ENCODE peak calls at places on chromosomes 6 and 20, in six cellular contexts. N, Q, K, X, W and Y are unnamed samples.

GRCh38 chr6:44942201-44942600 is 385.9 kb upstream of the RUNX2 start:
- DNase-seq in W (no peak), X (no peak), K (no peak), N (no peak), Q (no peak), Y (no peak)

GRCh38 chr20:33431797-33432381 is 11.7 kb downstream of the SNTA1 start:
- DNase-seq in X (no peak), N (no peak), Q (no peak), K (no peak), W (no peak), Y (no peak)

GRCh38 chr6:74741608-74742007 is 464.2 kb downstream of the COL12A1 start:
- DNase-seq in W (no peak), N (no peak), K (no peak), Q (no peak), X (no peak), Y (no peak)

GRCh38 chr6:33717857-33718552 is 6.5 kb upstream of the UQCC2 start:
- DNase-seq in X (no peak), N (no peak), Q (no peak), W (no peak), K (no peak), Y (no peak)

GRCh38 chr6:144151010-144151727 is 852 bp downstream of the STX11 start:
- DNase-seq in X (peak; percentile 49), K (no peak), W (peak; percentile 14), N (peak; percentile 53), Q (peak; percentile 74), Y (no peak)

GRCh38 chr20:13283869-13284268 is 62.8 kb downstream of the ISM1 start:
- DNase-seq in K (no peak), X (no peak), Q (no peak), N (no peak), W (no peak), Y (no peak)

GRCh38 chr20:46523696-46524328 is 10.5 kb upstream of the ZNF334 start:
- DNase-seq in N (no peak), Q (no peak), K (peak; percentile 17), W (no peak), X (peak; percentile 51), Y (no peak)

GRCh38 chr6:159969204-159969912 is 476 bp downstream of the IGF2R start:
- DNase-seq in N (no peak), K (peak; percentile 17), Q (no peak), X (no peak), W (peak; percentile 58), Y (peak; percentile 8)

GRCh38 chr6:139820191-139820590 is 445.7 kb upstream of the CITED2 start:
- DNase-seq in Q (no peak), N (no peak), W (peak; percentile 79), X (no peak), K (peak; percentile 81), Y (peak; percentile 65)

GRCh38 chr6:24306038-24306437 is 51.8 kb downstream of the DCDC2 start:
- DNase-seq in W (no peak), N (no peak), X (no peak), K (no peak), Q (no peak), Y (no peak)

GRCh38 chr6:38725414-38726183 is 10.5 kb downstream of the DNAH8 start:
- DNase-seq in N (no peak), K (no peak), Q (no peak), W (no peak), X (peak; percentile 59), Y (no peak)

GRCh38 chr6:136173519-136174507 is 76.3 kb downstream of the MTFR2 start:
- DNase-seq in N (peak; percentile 39), X (no peak), K (peak; percentile 96), W (no peak), Q (no peak), Y (no peak)

GRCh38 chr20:6094038-6094437 is 28.8 kb downstream of the FERMT1 start:
- DNase-seq in K (no peak), Q (no peak), N (no peak), X (no peak), W (no peak), Y (no peak)

GRCh38 chr6:73231986-73232391 is 6.7 kb upstream of the KHDC1L start:
- DNase-seq in X (peak; percentile 48), Q (no peak), K (no peak), N (no peak), W (no peak), Y (no peak)

GRCh38 chr6:125924169-125924568 is 32.4 kb upstream of the HINT3 start:
- DNase-seq in N (no peak), Q (no peak), X (no peak), W (no peak), K (no peak), Y (peak; percentile 60)

GRCh38 chr6:114084327-114084890 is 113.5 kb upstream of the HDAC2 start:
- DNase-seq in Q (no peak), W (peak; percentile 78), X (no peak), K (no peak), N (no peak), Y (peak; percentile 5)

GRCh38 chr20:33554914-33555420 is 65.1 kb downstream of the CBFA2T2 start:
- DNase-seq in X (peak; percentile 98), Q (peak; percentile 79), W (peak; percentile 96), N (no peak), K (peak; percentile 99), Y (peak; percentile 94)

GRCh38 chr6:35757461-35758123 is 18.8 kb upstream of the CLPSL2 start:
- DNase-seq in Q (peak; percentile 63), N (no peak), K (peak; percentile 28), X (no peak), W (peak; percentile 37), Y (peak; percentile 21)

GRCh38 chr20:51500936-51501335 is 41.6 kb downstream of the NFATC2 start:
- DNase-seq in N (no peak), Q (no peak), X (no peak), K (no peak), W (no peak), Y (no peak)

GRCh38 chr20:57308451-57309410 is 20.9 kb upstream of the SPO11 start:
- DNase-seq in N (no peak), W (no peak), Q (no peak), K (no peak), X (no peak), Y (no peak)

GRCh38 chr6:110179406-110180227 is at the start of gene WASF1:
- DNase-seq in W (peak; percentile 99), N (peak; percentile 92), Q (peak; percentile 92), K (peak; percentile 98), X (peak; percentile 95), Y (peak; percentile 97)

GRCh38 chr20:23143098-23143497 is 57.0 kb upstream of the CD93 start:
- DNase-seq in W (peak; percentile 79), K (peak; percentile 85), X (no peak), N (no peak), Q (no peak), Y (peak; percentile 76)

GRCh38 chr20:51360451-51361230 is 181.9 kb downstream of the NFATC2 start:
- DNase-seq in X (no peak), K (peak; percentile 100), W (peak; percentile 100), N (no peak), Q (no peak), Y (peak; percentile 99)

GRCh38 chr6:69732640-69733039 is 64.2 kb downstream of the LMBRD1 start:
- DNase-seq in X (no peak), W (peak; percentile 8), K (no peak), N (no peak), Q (peak; percentile 23), Y (no peak)

GRCh38 chr20:38021373-38021772 is 11.9 kb downstream of the TTI1 start:
- DNase-seq in X (no peak), N (no peak), W (no peak), K (peak; percentile 53), Q (no peak), Y (no peak)

GRCh38 chr6:124941259-124941658 is 21.0 kb upstream of the RNF217 start:
- DNase-seq in W (no peak), N (no peak), X (peak; percentile 67), Q (no peak), K (no peak), Y (no peak)

GRCh38 chr6:31540640-31541039 is 1.2 kb downstream of the DDX39B start:
- DNase-seq in X (no peak), Q (no peak), K (no peak), W (no peak), N (no peak), Y (no peak)
- TF ChIP-seq CTCF in X (no peak), Q (no peak), K (no peak), W (no peak), N (no peak), Y (no peak)

DNA sequence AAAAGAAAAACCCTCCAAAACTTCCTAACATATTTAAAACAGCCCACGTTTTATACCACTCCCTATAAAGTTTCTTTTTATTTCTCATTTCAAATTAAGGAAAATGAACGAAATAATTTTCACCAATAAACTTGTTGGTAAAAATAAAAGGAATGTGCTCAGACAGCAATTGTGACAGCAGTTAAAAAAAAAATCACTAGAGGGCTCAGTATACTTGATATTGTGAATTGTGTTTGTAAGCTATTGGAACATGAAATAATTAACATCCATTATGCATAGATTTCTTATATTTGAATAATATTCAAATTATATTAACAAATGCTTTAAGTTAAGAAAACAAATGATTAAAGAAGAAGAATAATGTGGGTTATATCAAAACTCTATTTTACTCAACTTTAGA is 105.5 kb downstream of the ASCC3 start:
- DNase-seq in N (no peak), Q (no peak), K (no peak), X (no peak), W (no peak), Y (no peak)
- TF ChIP-seq CTCF in N (no peak), Q (no peak), K (peak; percentile 22), X (no peak), W (no peak), Y (peak; percentile 56)

DNA sequence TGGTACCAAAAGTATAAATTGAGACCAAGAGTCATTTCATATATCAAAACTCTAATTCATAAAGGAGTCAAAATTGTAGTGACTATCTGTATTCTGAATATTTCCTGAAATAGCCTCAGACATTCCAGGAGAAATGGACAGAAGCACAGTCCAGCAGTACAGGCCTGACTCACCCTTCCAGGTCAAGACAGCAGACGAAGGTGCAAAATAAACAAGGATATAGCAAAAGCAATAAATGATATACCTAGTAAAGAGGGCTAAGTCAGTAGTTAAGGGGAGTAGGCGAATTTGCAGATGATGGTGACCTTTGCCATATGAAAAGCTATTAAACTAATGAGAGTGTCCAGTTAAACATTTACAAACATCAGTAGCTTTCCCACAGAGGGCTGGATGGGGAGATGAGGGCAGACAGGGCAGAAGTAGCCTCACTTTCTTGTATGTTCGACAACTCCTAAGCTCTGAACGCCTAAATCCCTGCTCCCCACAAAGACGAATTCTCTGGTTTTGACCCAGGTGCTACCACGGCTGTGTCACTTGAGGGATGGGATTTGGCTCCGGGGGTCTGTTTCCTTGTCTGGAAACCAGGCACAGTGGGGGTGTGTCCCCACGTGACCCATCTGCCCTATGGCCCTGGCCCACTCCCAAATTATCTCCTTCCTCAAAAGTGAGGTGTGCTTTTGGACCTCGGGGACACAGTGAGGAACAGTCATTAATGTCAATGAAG is 3.6 kb upstream of the SLC52A3 start:
- DNase-seq in W (no peak), Q (no peak), N (no peak), K (no peak), X (no peak), Y (no peak)
- TF ChIP-seq CTCF in W (no peak), Q (no peak), N (no peak), K (no peak), X (no peak), Y (no peak)

GRCh38 chr6:26311385-26312095 is 53.5 kb upstream of the BTN3A2 start:
- DNase-seq in W (peak; percentile 79), K (peak; percentile 73), N (peak; percentile 37), Q (no peak), X (peak; percentile 64), Y (peak; percentile 80)
- TF ChIP-seq CTCF in W (no peak), K (no peak), N (no peak), Q (no peak), X (peak; percentile 29), Y (no peak)